ENCODE peak calls at places on chromosomes 11 and 22, in seven cellular contexts. M, N, U, C, I, O and V are unnamed samples.

GRCh38 chr22:38286915-38287669 is 14.3 kb upstream of the TMEM184B start:
- DNase-seq in U (no peak), M (no peak), O (no peak), C (no peak), I (no peak), N (no peak), V (no peak)

GRCh38 chr11:77346906-77347603 is 45.6 kb upstream of the GDPD4 start:
- DNase-seq in U (no peak), N (peak), C (peak), I (no peak), M (peak), O (no peak), V (no peak)

GRCh38 chr11:113305440-113306336 is 8.7 kb upstream of the TTC12 start:
- DNase-seq in O (peak), C (peak), M (peak), I (peak), U (peak), N (peak), V (peak)

GRCh38 chr22:19568337-19569311 is 44.4 kb upstream of the CLDN5 start:
- DNase-seq in M (peak), C (peak), N (peak), O (no peak), I (no peak), U (peak), V (no peak)

GRCh38 chr11:120710354-120711187 is 199.0 kb downstream of the GRIK4 start:
- DNase-seq in M (peak), O (no peak), U (peak), C (peak), N (peak), I (no peak), V (no peak)

GRCh38 chr11:13761250-13761649 is 92.8 kb downstream of the FAR1 start:
- DNase-seq in U (no peak), N (no peak), I (no peak), M (no peak), C (peak), O (no peak), V (no peak)

GRCh38 chr11:118156531-118157185 is 4.0 kb upstream of the SCN4B start:
- DNase-seq in O (peak), I (no peak), C (no peak), M (no peak), N (no peak), U (no peak), V (no peak)

GRCh38 chr22:26610072-26610958 is 7.5 kb downstream of the CRYBB1 start:
- DNase-seq in M (peak), C (peak), N (peak), U (peak), O (no peak), I (no peak), V (no peak)

GRCh38 chr11:95067828-95068244 is 1.1 kb downstream of the SRSF8 start:
- DNase-seq in O (no peak), I (no peak), U (no peak), C (no peak), N (no peak), M (no peak), V (no peak)

GRCh38 chr11:111870887-111871692 is at the start of gene ALG9:
- DNase-seq in I (peak), C (peak), N (peak), O (peak), M (peak), U (peak), V (peak)

GRCh38 chr11:63165710-63166310 is 21.8 kb upstream of the SLC22A24 start:
- DNase-seq in U (no peak), I (no peak), N (no peak), C (peak), O (no peak), M (no peak), V (no peak)

GRCh38 chr22:34055525-34056200 is 135.4 kb upstream of the LARGE1 start:
- DNase-seq in O (peak), M (no peak), N (no peak), I (no peak), U (no peak), C (no peak), V (peak)

GRCh38 chr11:80603472-80603871 is 1162.6 kb upstream of the TENM4 start:
- DNase-seq in I (no peak), M (no peak), U (no peak), C (no peak), N (no peak), O (no peak), V (no peak)

GRCh38 chr11:108787105-108787504 is 122.2 kb downstream of the DDX10 start:
- DNase-seq in M (no peak), U (no peak), C (no peak), N (peak), O (no peak), I (no peak), V (no peak)

GRCh38 chr22:33421859-33422258 is 363.7 kb upstream of the SYN3 start:
- DNase-seq in I (no peak), O (no peak), U (peak), M (no peak), C (no peak), N (no peak), V (no peak)

GRCh38 chr11:112822478-112823274 is 138.5 kb upstream of the NCAM1 start:
- DNase-seq in C (no peak), U (no peak), I (no peak), M (no peak), O (no peak), N (no peak), V (no peak)

GRCh38 chr11:68168694-68169093 is 44.4 kb downstream of the KMT5B start:
- DNase-seq in U (no peak), I (peak), O (no peak), M (no peak), C (no peak), N (no peak), V (no peak)

GRCh38 chr11:29432719-29433325 is 584.0 kb downstream of the KCNA4 start:
- DNase-seq in I (no peak), N (peak), U (no peak), O (peak), M (no peak), C (no peak), V (no peak)

GRCh38 chr22:40432625-40433024 is 62.2 kb downstream of the SGSM3 start:
- DNase-seq in U (no peak), O (no peak), I (no peak), N (no peak), M (no peak), C (no peak), V (no peak)

GRCh38 chr22:29155966-29156365 is 49.7 kb upstream of the EMID1 start:
- DNase-seq in N (no peak), U (no peak), C (no peak), I (no peak), O (no peak), M (no peak), V (no peak)

GRCh38 chr22:28016781-28017557 is 97.9 kb upstream of the PITPNB start:
- DNase-seq in N (no peak), O (no peak), C (no peak), U (no peak), I (peak), M (no peak), V (peak)

GRCh38 chr11:7449196-7449840 is 36.0 kb upstream of the OLFML1 start:
- DNase-seq in O (no peak), N (no peak), U (no peak), M (no peak), I (no peak), C (no peak), V (no peak)

GRCh38 chr11:46250071-46251052 is 27.1 kb upstream of the CREB3L1 start:
- DNase-seq in C (no peak), U (no peak), I (no peak), O (no peak), M (no peak), N (no peak), V (no peak)

DNA sequence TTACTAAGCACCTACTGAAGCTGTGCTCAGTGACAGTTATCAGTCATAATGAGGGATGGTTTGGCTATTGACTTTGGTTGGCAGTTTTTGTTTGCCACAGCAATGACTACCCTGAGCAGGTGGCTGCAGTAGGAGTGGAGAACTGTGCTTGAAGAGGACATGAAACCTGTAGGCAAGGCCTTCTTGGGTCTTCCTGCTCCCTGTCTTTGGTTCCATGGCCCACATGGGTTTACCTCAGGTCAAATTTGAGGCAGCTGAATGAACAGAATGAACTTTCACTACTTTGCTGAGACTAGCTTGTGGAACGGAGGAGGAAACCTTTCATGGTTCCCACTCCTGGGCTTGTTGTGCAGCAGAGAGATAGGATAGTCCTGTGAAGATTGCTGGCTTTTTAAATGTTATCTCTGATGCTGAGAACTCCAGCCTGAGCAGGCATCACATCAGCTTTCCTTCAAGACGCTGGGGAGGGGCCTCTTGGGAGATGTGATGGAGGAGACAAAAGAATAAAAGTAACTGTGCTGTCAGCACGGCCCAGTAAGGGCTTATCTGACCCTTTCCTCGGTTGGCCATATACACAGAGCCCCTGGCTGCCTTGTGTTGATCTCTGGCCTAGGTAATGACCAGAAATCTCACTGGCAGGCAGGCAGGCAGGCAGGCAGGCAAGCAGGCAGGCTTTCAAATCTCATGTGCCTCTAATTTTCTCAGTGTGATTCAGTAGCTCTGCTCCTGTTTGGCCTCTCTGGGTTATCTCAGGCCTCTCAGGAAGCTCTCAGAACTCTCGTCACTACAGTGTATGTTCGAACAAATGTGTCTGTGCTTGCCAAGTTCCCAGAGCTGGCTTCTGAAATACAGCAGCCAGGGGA is 12.0 kb downstream of the STIM1 start:
- DNase-seq in C (peak), U (peak), O (peak), N (peak), I (no peak), M (no peak), V (no peak)
- TF ChIP-seq CTCF in C (no peak), U (no peak), O (no peak), N (no peak), I (no peak), M (no peak), V (no peak)

GRCh38 chr11:124440608-124441007 is 4.9 kb downstream of the OR8B8 start:
- DNase-seq in U (no peak), M (no peak), C (no peak), I (no peak), N (no peak), O (no peak), V (no peak)

GRCh38 chr11:124441081-124441480 is 4.4 kb downstream of the OR8B8 start:
- DNase-seq in I (no peak), O (no peak), U (no peak), M (no peak), N (no peak), C (no peak), V (no peak)

GRCh38 chr11:124442847-124443246 is 2.6 kb downstream of the OR8B8 start:
- DNase-seq in M (no peak), N (no peak), I (no peak), O (no peak), C (no peak), U (no peak), V (no peak)

GRCh38 chr11:124441519-124441918 is 4.0 kb downstream of the OR8B8 start:
- DNase-seq in I (no peak), C (no peak), N (no peak), U (no peak), O (no peak), M (no peak), V (no peak)

DNA sequence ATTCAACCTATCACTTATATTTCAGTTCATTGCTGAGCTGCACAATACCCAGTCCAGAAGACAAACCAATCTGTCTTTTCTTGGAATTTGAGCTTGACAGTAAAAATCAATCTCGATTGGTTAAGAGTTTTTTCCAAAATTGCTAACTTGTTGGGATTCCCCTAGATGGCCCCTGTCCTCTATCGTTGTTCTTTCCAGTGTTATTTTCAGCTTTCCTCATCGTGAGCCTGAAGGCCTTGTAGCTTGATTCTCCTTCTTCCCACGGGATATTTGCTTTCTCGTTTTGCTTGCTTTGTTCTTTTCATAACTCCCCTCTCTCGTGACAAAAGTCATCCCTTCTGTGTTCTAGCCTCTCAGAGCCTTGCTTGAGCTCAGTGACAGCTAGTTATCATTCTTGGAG is 3.1 kb downstream of the OR8B8 start:
- DNase-seq in U (no peak), M (no peak), C (peak), N (peak), O (no peak), I (no peak), V (no peak)
- TF ChIP-seq CTCF in U (no peak), M (no peak), C (no peak), N (peak), O (no peak), I (no peak), V (no peak)

GRCh38 chr11:27281276-27281675 is 81.7 kb downstream of the CCDC34 start:
- DNase-seq in C (no peak), O (no peak), M (no peak), N (peak), I (no peak), U (no peak), V (no peak)
- TF ChIP-seq CTCF in C (no peak), O (no peak), M (no peak), N (no peak), I (no peak), U (no peak), V (no peak)

GRCh38 chr22:42856179-42856864 is 751 bp downstream of the ARFGAP3 start:
- DNase-seq in U (peak), N (no peak), M (no peak), O (no peak), I (peak), C (no peak), V (no peak)
- TF ChIP-seq CTCF in U (no peak), N (no peak), M (no peak), O (no peak), I (no peak), C (no peak), V (no peak)

DNA sequence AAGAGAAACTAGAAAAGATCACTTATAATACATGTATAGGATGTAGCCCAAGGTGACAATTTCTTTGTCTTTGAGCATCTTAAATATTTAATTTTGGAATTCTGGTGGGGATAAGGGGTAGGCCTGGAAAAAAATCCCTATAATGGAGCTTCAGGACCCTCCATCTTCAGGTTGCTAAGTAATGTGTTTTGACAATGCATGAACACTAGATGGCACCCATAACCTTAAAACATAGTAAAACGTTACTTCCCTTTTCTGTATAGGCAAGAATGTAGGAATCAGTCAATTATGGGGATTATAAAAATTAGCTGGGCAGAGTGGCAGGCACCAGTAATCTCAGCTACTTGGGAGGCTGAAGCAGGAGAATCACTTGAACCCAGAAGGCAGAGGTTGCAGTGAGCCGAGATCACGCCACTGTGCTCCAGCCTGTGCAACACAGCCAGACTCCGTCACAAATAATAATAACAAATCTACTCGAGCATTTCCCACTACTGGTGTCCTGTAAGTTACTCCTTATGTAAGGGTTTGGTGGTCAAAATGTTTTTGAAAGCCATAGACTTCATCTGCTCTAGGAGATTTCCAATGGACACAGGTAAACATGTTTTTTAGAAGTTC is 541.9 kb upstream of the CCDC90B start:
- DNase-seq in C (peak), O (peak), U (no peak), N (peak), I (no peak), M (peak), V (no peak)
- TF ChIP-seq CTCF in C (peak), O (peak), U (no peak), N (peak), I (peak), M (peak), V (peak)

DNA sequence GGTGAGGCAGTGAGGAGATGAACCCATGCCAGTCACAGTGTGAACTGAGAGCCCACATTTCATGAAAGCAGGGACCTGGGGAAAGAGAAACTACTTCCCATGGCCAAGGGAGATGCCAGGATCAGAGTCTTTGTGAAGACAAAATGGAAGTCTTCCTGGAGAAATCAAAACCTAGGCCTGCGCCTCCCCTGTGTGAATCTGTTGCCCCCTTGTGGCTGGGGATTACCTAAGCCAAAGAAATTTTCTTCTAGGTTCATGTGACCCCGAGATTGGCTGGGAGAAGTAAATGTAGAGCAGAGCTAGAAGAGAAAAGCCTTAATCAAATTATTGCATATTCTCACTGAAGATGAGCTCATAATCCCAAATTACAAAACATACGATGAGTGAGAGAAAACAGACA is 1075.3 kb downstream of the TBC1D22A start:
- DNase-seq in M (no peak), O (peak), I (no peak), C (no peak), N (peak), U (no peak), V (no peak)
- TF ChIP-seq CTCF in M (peak), O (peak), I (peak), C (no peak), N (peak), U (no peak), V (no peak)

GRCh38 chr22:46737976-46738641 is at the start of gene CERK:
- DNase-seq in N (peak), O (peak), U (peak), C (no peak), M (no peak), I (peak), V (peak)

GRCh38 chr22:46737105-46737975 is 712 bp downstream of the CERK start:
- DNase-seq in U (no peak), N (peak), M (no peak), C (no peak), O (peak), I (peak), V (peak)

GRCh38 chr22:46736705-46737104 is 1.3 kb downstream of the CERK start:
- DNase-seq in I (no peak), M (no peak), O (no peak), U (no peak), N (no peak), C (no peak), V (no peak)

GRCh38 chr22:46734830-46735453 is 3.1 kb downstream of the CERK start:
- DNase-seq in I (peak), N (peak), U (no peak), O (no peak), M (no peak), C (no peak), V (no peak)

DNA sequence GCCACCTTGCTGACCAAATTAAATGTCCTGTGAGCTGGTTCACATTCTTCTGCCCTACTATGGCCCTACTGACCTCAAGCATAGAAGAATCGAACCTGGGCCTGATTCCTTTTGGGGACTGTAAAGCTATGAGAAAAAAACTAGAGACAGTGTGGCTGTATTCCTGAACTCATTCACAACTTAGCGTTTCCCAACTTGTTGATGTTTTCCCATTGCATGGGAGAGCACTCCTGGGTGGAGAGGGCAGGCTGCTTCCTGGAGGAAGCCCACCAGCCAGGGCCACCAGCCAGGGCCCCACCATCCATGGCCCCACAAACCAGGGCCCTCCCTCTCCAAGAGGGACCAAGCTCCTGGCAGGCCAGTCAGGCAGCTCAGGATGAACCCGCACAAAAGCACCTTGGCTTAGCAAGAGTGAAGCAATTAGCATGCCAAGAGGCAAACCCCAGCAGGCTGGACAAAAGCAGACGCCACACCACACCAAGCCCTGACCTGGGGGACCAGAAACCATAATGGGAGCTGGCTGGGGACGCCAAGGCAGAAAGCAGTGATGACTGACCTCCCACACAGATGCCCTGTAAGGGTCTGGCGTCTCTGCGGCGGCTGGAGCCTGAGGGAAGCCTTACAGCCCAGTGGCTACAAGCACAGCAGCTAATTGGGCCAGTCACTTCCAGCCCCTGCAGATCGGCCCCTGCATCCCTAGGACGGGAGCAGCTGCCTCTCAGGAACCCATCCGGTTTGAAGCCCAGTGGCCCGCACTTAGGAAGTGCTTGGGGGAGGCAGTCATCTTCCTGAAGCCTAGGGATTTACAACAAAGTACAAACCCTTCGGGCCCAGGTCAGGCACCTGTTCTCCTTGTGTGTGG is 2.1 kb downstream of the CERK start:
- DNase-seq in I (no peak), M (no peak), C (no peak), U (no peak), O (no peak), N (no peak), V (no peak)
- TF ChIP-seq CTCF in I (no peak), M (no peak), C (no peak), U (no peak), O (no peak), N (no peak), V (no peak)